ENCODE peak calls at places on chromosome 13, in four cellular contexts. Z is heart left ventricle, B is uterus, K is heart right ventricle. Q is an unnamed sample. For H3K4me1, the result is how much of the 10 kb centered on the place peaks cover.

GRCh38 chr13:67147257-67148218 is 82.6 kb downstream of the PCDH9 start:
- DNase-seq in Z (no peak), K (no peak), B (no peak), Q (no peak)

GRCh38 chr13:101053289-101053688 is 363.0 kb downstream of the NALCN start:
- DNase-seq in Z (no peak), K (no peak), B (no peak), Q (no peak)

GRCh38 chr13:59447846-59448620 is 715.7 kb downstream of the DIAPH3 start:
- DNase-seq in B (no peak), K (no peak), Z (no peak), Q (no peak)

GRCh38 chr13:96397807-96398206 is 307.9 kb downstream of the HS6ST3 start:
- DNase-seq in Z (no peak), B (no peak), K (no peak), Q (no peak)

GRCh38 chr13:28557725-28558124 is 62.8 kb upstream of the FLT1 start:
- DNase-seq in K (no peak), B (no peak), Z (no peak), Q (no peak)

GRCh38 chr13:44026194-44026593 is 146.5 kb downstream of the LACC1 start:
- DNase-seq in Z (no peak), B (no peak), K (no peak), Q (no peak)

GRCh38 chr13:75255653-75256052 is 226.3 kb downstream of the TBC1D4 start:
- DNase-seq in B (no peak), K (no peak), Z (no peak), Q (no peak)

GRCh38 chr13:27789495-27790303 is 2.6 kb upstream of the GSX1 start:
- DNase-seq in K (no peak), Z (no peak), B (no peak), Q (no peak)

GRCh38 chr13:110042253-110042652 is 255.9 kb upstream of the IRS2 start:
- DNase-seq in B (no peak), K (no peak), Z (no peak), Q (no peak)

GRCh38 chr13:101416181-101417042 is at the start of gene NALCN:
- DNase-seq in Z (peak), B (no peak), K (peak), Q (peak)

GRCh38 chr13:33891196-33891742 is 73.3 kb downstream of the RFC3 start:
- DNase-seq in K (no peak), Z (no peak), B (no peak), Q (no peak)

DNA sequence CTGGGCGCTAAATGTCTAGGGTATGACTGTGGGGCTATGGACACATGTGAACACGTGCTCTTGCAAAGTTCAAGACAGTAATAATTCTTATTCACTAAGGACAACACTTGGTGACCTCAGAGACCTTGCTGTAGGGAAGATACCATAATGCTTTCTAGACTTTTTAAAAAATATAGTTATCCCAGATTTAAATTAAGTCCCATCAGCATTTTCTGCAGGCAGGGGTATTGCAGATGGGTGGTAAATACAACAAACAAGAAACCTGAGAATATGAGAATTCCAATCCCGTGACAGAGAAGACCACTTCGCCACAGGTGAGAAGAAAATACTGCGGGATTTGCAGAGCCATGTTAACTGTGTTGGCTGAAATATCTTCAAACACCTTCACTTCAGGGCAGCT is 65.2 kb downstream of the SLC15A1 start:
- DNase-seq in Z (no peak), K (no peak), B (no peak), Q (no peak)
- TF ChIP-seq CTCF in Z (no peak), K (no peak), B (no peak), Q (no peak)

DNA sequence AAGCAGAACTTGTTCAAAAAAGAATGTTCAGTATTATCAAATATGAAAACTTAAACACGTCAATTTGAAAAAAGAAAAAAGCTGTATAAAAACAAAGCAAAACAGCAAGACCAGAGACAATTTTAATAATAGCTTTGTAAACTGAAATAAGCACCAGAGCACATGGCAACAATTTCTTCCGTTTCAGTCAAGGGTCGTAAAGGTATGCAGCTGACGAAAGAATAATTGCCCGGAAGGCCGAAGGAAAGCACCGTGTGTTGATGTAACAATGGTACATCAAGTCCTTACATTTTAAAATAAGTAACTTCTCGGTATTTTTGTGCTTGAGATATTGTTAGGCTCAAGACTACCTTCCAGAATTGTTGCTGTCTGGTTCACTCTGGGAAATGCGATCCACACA is 1.7 kb downstream of the PROSER1 start:
- DNase-seq in Z (no peak), K (no peak), B (no peak), Q (no peak)
- H3K4me3 ChIP-seq in Z (peak), K (peak), B (peak), Q (peak)

GRCh38 chr13:40666058-40666904 is at the start of gene FOXO1:
- DNase-seq in B (peak), Z (peak), K (peak), Q (peak)

GRCh38 chr13:40665061-40665753 is 1.2 kb downstream of the FOXO1 start:
- DNase-seq in K (peak), B (peak), Z (peak), Q (peak)

GRCh38 chr13:40664100-40665060 is 2.1 kb downstream of the FOXO1 start:
- DNase-seq in K (peak), Z (peak), B (peak), Q (peak)

GRCh38 chr13:40666905-40667621 is 622 bp upstream of the FOXO1 start:
- DNase-seq in B (peak), Z (peak), K (peak), Q (peak)

DNA sequence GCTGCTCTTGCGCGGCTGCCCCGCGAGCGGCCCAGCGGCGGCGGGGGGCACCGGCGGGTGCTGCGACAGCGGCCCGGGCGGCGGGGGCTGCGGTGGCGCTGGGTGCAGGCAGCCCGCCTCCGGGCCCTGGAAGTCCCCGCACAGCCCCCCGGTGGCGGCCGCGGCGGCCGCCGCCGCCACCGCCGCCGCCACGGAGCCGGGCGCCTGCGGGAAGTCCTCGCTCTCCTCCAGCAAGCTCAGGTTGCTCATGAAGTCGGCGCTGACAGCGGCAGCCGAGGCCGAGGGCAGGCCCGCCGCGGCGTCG is 735 bp downstream of the FOXO1 start:
- DNase-seq in Z (no peak), B (no peak), K (no peak), Q (peak)
- H3K4me1 ChIP-seq in Z (under half), B (under half), K (under half), Q (under half)

GRCh38 chr13:48158915-48159314 is 64.0 kb upstream of the MED4 start:
- DNase-seq in Z (no peak), K (no peak), B (no peak), Q (no peak)

GRCh38 chr13:48154671-48155070 is 59.8 kb upstream of the MED4 start:
- DNase-seq in B (no peak), K (no peak), Z (no peak), Q (no peak)

GRCh38 chr13:48155850-48156249 is 60.9 kb upstream of the MED4 start:
- DNase-seq in B (no peak), K (no peak), Z (no peak), Q (no peak)

GRCh38 chr13:48158290-48158689 is 63.4 kb upstream of the MED4 start:
- DNase-seq in K (no peak), B (no peak), Z (no peak), Q (no peak)

DNA sequence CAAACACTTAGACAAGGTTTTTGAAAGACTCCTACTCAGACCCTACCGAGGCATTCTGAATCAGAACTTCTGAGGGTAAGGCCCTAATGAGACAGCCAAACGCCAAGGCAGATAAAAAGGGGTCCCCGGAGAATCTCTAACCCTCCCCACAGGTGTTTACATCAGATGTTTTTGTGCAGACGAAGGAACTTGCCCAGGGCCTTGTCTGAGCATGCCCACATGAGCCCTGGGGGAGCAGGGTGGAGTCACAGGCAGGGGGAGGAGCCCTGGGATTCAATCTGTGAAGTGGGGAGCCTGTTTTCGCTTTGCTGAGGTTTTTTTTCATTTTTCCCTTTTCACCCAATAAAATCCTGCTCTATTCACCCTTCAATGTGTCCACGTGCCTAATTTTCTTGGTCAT is 61.6 kb upstream of the MED4 start:
- DNase-seq in B (no peak), K (no peak), Z (peak), Q (no peak)
- TF ChIP-seq CTCF in B (no peak), K (no peak), Z (no peak), Q (no peak)

DNA sequence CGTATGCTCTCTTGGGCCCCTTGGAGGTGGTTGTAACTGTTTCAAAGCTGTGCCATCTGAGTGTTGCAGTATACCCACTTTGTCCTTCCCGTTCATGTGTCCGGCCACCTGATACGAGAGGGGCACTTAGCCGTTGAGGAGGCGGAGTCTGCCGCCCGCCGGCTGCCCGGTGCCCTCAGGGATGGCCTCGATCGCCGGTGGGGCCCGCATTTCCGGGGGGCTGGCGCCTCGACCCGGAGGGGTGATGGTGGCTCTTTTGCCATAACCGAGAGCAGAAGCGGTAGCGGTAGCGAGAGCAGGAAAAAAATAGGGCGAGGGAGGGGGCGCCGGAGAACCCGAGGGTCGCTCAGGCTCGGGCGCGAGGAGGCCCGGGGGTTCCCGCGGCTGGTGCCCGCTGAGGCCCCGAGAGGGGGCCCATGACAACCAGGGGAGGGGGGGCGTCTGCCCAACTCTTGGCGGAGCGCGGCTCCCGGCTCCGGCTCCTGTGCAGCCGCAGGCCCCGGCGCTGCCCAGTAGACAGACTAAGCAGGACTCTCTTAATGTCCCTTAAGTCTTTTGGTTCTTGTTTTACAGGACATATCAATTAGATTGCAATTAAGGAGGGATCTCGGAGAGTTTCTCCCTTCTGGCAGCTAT is 342.7 kb upstream of the SGCG start:
- DNase-seq in B (no peak), K (peak), Z (no peak), Q (no peak)
- H3K4me3 ChIP-seq in B (no peak), K (no peak), Z (peak), Q (no peak)

GRCh38 chr13:42977219-42977659 is 14.8 kb downstream of the EPSTI1 start:
- DNase-seq in K (no peak), Z (no peak), B (no peak), Q (no peak)

GRCh38 chr13:42985312-42986175 is 6.5 kb downstream of the EPSTI1 start:
- DNase-seq in K (peak), B (peak), Z (no peak), Q (peak)

GRCh38 chr13:42984691-42985090 is 7.3 kb downstream of the EPSTI1 start:
- DNase-seq in Z (no peak), B (no peak), K (no peak), Q (no peak)

GRCh38 chr13:42981853-42982252 is 10.2 kb downstream of the EPSTI1 start:
- DNase-seq in Z (no peak), B (no peak), K (no peak), Q (no peak)

GRCh38 chr13:42981317-42981716 is 10.7 kb downstream of the EPSTI1 start:
- DNase-seq in B (no peak), Z (no peak), K (no peak), Q (no peak)
- H3K4me1 ChIP-seq in B (under half), Z (under half), K (under half), Q (under half)

GRCh38 chr13:35818577-35819165 is 312.5 kb downstream of the DCLK1 start:
- DNase-seq in Z (no peak), B (no peak), K (no peak), Q (no peak)
- TF ChIP-seq CTCF in Z (peak), B (peak), K (peak), Q (peak)

DNA sequence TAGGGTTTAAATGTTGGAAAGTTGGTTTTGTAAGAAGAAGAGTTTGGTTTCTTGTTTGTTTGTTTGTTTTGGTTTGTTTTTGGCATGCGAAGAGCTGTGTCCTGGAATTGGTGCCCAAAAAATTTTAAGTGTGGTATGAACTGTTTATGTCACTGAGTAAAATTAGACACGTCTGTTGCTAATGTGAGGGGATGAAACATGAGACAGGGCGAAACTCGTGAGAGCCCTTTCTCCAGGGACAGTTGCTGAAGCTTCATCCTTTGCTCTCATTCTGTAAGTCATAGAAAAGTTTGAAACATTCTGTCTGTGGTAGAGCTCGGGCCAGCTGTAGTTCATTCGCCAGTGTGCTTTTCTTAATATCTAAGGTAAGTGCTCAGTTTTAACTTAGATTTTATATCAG is at the start of gene SGCG:
- DNase-seq in K (no peak), B (no peak), Z (peak), Q (no peak)
- H3K4me3 ChIP-seq in K (peak), B (no peak), Z (peak), Q (no peak)